ENCODE peak calls at places on chromosomes 2 and 18, in eight cellular contexts. L is right lobe of liver, B is stomach, Y is heart left ventricle, W is IMR-90, J is HCT116, X is A549, A is endothelial cell of umbilical vein. M is an unnamed sample.

GRCh38 chr2:145199052-145199451 is 679.1 kb upstream of the ZEB2 start:
- DNase-seq in L (no peak), B (no peak), Y (no peak), W (no peak), J (no peak), X (no peak), A (no peak), M (no peak)

GRCh38 chr2:101111917-101112771 is 39.0 kb downstream of the TBC1D8 start:
- DNase-seq in L (no peak), B (no peak), Y (no peak), W (peak; percentile 50), J (no peak), X (peak; percentile 46), A (no peak), M (peak; percentile 29)

GRCh38 chr2:160434254-160434948 is 59.2 kb downstream of the RBMS1 start:
- DNase-seq in L (no peak), B (no peak), Y (no peak), W (no peak), J (no peak), X (no peak), A (no peak), M (no peak)

GRCh38 chr2:63788070-63788469 is 53.6 kb upstream of the UGP2 start:
- DNase-seq in L (no peak), B (no peak), Y (no peak), W (peak; percentile 83), J (no peak), X (no peak), A (peak; percentile 18), M (no peak)

GRCh38 chr2:16615687-16616615 is 49.7 kb downstream of the CYRIA start:
- DNase-seq in L (no peak), B (no peak), Y (no peak), W (no peak), J (no peak), X (no peak), A (no peak), M (no peak)

GRCh38 chr18:8277270-8277669 is 332.0 kb upstream of the RAB12 start:
- DNase-seq in L (no peak), B (no peak), Y (no peak), W (peak; percentile 50), J (no peak), X (no peak), A (no peak), M (no peak)

GRCh38 chr2:107132141-107132540 is 246.2 kb upstream of the ST6GAL2 start:
- DNase-seq in L (no peak), B (no peak), Y (no peak), W (no peak), J (no peak), X (no peak), A (no peak), M (peak; percentile 48)

GRCh38 chr2:124310671-124311070 is 285.6 kb downstream of the CNTNAP5 start:
- DNase-seq in L (no peak), B (no peak), Y (no peak), W (no peak), J (no peak), X (no peak), A (no peak), M (no peak)

GRCh38 chr2:65922794-65923193 is 490.4 kb upstream of the SPRED2 start:
- DNase-seq in L (peak; percentile 21), B (no peak), Y (no peak), W (no peak), J (no peak), X (no peak), A (no peak), M (peak; percentile 87)

GRCh38 chr2:215536476-215536875 is 100.6 kb upstream of the FN1 start:
- DNase-seq in L (no peak), B (no peak), Y (no peak), W (peak; percentile 25), J (no peak), X (no peak), A (no peak), M (no peak)

GRCh38 chr2:144324446-144325045 is 195.4 kb downstream of the ZEB2 start:
- DNase-seq in L (no peak), B (no peak), Y (no peak), W (no peak), J (no peak), X (no peak), A (no peak), M (no peak)

GRCh38 chr2:223920109-223920508 is 25.0 kb downstream of the WDFY1 start:
- DNase-seq in L (no peak), B (no peak), Y (no peak), W (no peak), J (no peak), X (no peak), A (no peak), M (no peak)
- TF ChIP-seq CTCF in L (no peak), B (no peak), Y (no peak), W (no peak), J (peak; percentile 40), X (no peak), A (no peak), M (no peak)

GRCh38 chr2:47566207-47566858 is 163.4 kb downstream of the MSH2 start:
- DNase-seq in L (no peak), B (no peak), Y (no peak), W (no peak), J (no peak), X (no peak), A (no peak), M (no peak)
- TF ChIP-seq POLR2A in L (no peak), B (no peak), Y (no peak), W (no peak), J (no peak), X (no peak), A (no peak), M (no peak)

GRCh38 chr2:177344316-177344715 is 48.3 kb upstream of the AGPS start:
- DNase-seq in L (no peak), B (no peak), Y (no peak), W (no peak), J (no peak), X (peak; percentile 13), A (no peak), M (no peak)
- TF ChIP-seq CTCF in L (no peak), B (no peak), Y (no peak), W (no peak), J (peak; percentile 19), X (no peak), A (no peak), M (no peak)

GRCh38 chr18:48163184-48164095 is 233.0 kb upstream of the SMAD2 start:
- DNase-seq in L (no peak), B (no peak), Y (no peak), W (no peak), J (no peak), X (no peak), A (no peak), M (no peak)

GRCh38 chr18:48160622-48161021 is 230.2 kb upstream of the SMAD2 start:
- DNase-seq in L (no peak), B (no peak), Y (no peak), W (no peak), J (no peak), X (no peak), A (no peak), M (no peak)

GRCh38 chr18:48159816-48160215 is 229.4 kb upstream of the SMAD2 start:
- DNase-seq in L (no peak), B (no peak), Y (no peak), W (no peak), J (no peak), X (no peak), A (no peak), M (no peak)

GRCh38 chr18:48161911-48162698 is 231.6 kb upstream of the SMAD2 start:
- DNase-seq in L (no peak), B (peak; percentile 89), Y (no peak), W (no peak), J (no peak), X (peak; percentile 5), A (no peak), M (peak; percentile 75)

GRCh38 chr18:48161201-48161910 is 230.9 kb upstream of the SMAD2 start:
- DNase-seq in L (peak; percentile 91), B (peak; percentile 93), Y (peak; percentile 90), W (peak; percentile 5), J (no peak), X (peak; percentile 49), A (peak; percentile 26), M (peak; percentile 90)
- TF ChIP-seq POLR2A in L (peak; percentile 85), B (no peak), Y (no peak), W (no peak), J (no peak), X (peak; percentile 59), A (no peak), M (peak; percentile 49)

DNA sequence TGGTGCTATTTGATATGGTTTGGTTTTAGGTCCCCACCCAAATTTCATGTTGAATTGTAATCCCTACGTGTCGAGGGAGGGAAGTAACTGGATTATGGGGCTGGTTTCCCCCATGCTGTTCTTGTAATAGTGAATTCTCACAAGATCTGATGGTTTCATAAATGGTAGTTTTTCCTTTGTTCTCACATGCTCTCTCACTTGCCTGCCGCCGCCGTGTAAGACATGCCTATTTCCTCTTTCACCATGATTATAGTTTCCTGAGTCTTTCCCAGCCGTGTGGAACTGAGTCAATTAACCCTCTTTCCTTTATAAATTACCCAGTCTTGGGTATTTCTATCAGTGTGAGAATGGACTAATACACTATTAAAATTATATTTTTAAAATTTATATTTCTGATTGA is 7.3 kb downstream of the DIS3L2 start:
- DNase-seq in L (no peak), B (no peak), Y (no peak), W (no peak), J (no peak), X (no peak), A (no peak), M (no peak)
- TF ChIP-seq CTCF in L (no peak), B (no peak), Y (no peak), W (no peak), J (no peak), X (no peak), A (no peak), M (no peak)